ENCODE peak calls at places on chromosomes 7 and 10, in ten cellular contexts. One of them, this sample, is unnamed.
A peak's percentile ranks its signal among the peaks of the same experiment; 100 is the strongest.

GRCh38 chr7:78018541-78019456 is 220.2 kb downstream of the PHTF2 start:
- DNase-seq in transverse colon: peak; percentile 44
- DNase-seq in CD8-positive, alpha-beta T cell: no peak
- DNase-seq in cardiac fibroblast: peak; percentile 65
- DNase-seq in body of pancreas: peak; percentile 19
- DNase-seq in colonic mucosa: peak; percentile 59
- DNase-seq in right lobe of liver: no peak
- DNase-seq in hepatocyte: no peak
- DNase-seq in AG04449: no peak
- DNase-seq in A549: peak; percentile 27
- DNase-seq in this sample: peak; percentile 45

GRCh38 chr7:87370660-87371180 is 25.3 kb downstream of the CROT start:
- DNase-seq in transverse colon: no peak
- DNase-seq in CD8-positive, alpha-beta T cell: no peak
- DNase-seq in cardiac fibroblast: peak; percentile 74
- DNase-seq in body of pancreas: no peak
- DNase-seq in colonic mucosa: no peak
- DNase-seq in right lobe of liver: no peak
- DNase-seq in hepatocyte: no peak
- DNase-seq in AG04449: peak; percentile 34
- DNase-seq in A549: peak; percentile 35
- DNase-seq in this sample: peak; percentile 62

GRCh38 chr7:28423112-28423511 is 10.8 kb downstream of the CREB5 start:
- DNase-seq in transverse colon: no peak
- DNase-seq in CD8-positive, alpha-beta T cell: no peak
- DNase-seq in cardiac fibroblast: no peak
- DNase-seq in body of pancreas: no peak
- DNase-seq in colonic mucosa: no peak
- DNase-seq in right lobe of liver: no peak
- DNase-seq in hepatocyte: no peak
- DNase-seq in AG04449: no peak
- DNase-seq in A549: no peak
- DNase-seq in this sample: no peak

GRCh38 chr10:78819361-78820006 is 249.3 kb upstream of the ZMIZ1 start:
- DNase-seq in transverse colon: no peak
- DNase-seq in CD8-positive, alpha-beta T cell: no peak
- DNase-seq in cardiac fibroblast: no peak
- DNase-seq in body of pancreas: no peak
- DNase-seq in colonic mucosa: no peak
- DNase-seq in right lobe of liver: no peak
- DNase-seq in hepatocyte: no peak
- DNase-seq in AG04449: no peak
- DNase-seq in A549: no peak
- DNase-seq in this sample: no peak

GRCh38 chr7:134618756-134619530 is 27.7 kb upstream of the BPGM start:
- DNase-seq in transverse colon: no peak
- DNase-seq in CD8-positive, alpha-beta T cell: no peak
- DNase-seq in cardiac fibroblast: peak; percentile 56
- DNase-seq in body of pancreas: no peak
- DNase-seq in colonic mucosa: no peak
- DNase-seq in right lobe of liver: no peak
- DNase-seq in hepatocyte: no peak
- DNase-seq in AG04449: no peak
- DNase-seq in A549: no peak
- DNase-seq in this sample: peak; percentile 69

GRCh38 chr7:26443761-26444160 is 152.1 kb downstream of the SNX10 start:
- DNase-seq in transverse colon: no peak
- DNase-seq in CD8-positive, alpha-beta T cell: no peak
- DNase-seq in cardiac fibroblast: no peak
- DNase-seq in body of pancreas: no peak
- DNase-seq in colonic mucosa: no peak
- DNase-seq in right lobe of liver: no peak
- DNase-seq in hepatocyte: no peak
- DNase-seq in AG04449: no peak
- DNase-seq in A549: no peak
- DNase-seq in this sample: no peak

GRCh38 chr7:119935418-119936025 is 337.5 kb upstream of the KCND2 start:
- DNase-seq in transverse colon: no peak
- DNase-seq in CD8-positive, alpha-beta T cell: no peak
- DNase-seq in cardiac fibroblast: peak; percentile 67
- DNase-seq in body of pancreas: no peak
- DNase-seq in colonic mucosa: no peak
- DNase-seq in right lobe of liver: no peak
- DNase-seq in hepatocyte: peak; percentile 65
- DNase-seq in AG04449: no peak
- DNase-seq in A549: peak; percentile 36
- DNase-seq in this sample: peak; percentile 86

GRCh38 chr10:62805139-62806092 is 896 bp downstream of the ADO start:
- DNase-seq in transverse colon: peak; percentile 56
- DNase-seq in CD8-positive, alpha-beta T cell: no peak
- DNase-seq in cardiac fibroblast: peak; percentile 52
- DNase-seq in body of pancreas: peak; percentile 51
- DNase-seq in colonic mucosa: peak; percentile 58
- DNase-seq in right lobe of liver: peak; percentile 55
- DNase-seq in hepatocyte: peak; percentile 67
- DNase-seq in AG04449: no peak
- DNase-seq in A549: peak; percentile 33
- DNase-seq in this sample: peak; percentile 39

GRCh38 chr10:132827861-132828539 is 42.1 kb upstream of the NKX6-2 start:
- DNase-seq in transverse colon: no peak
- DNase-seq in CD8-positive, alpha-beta T cell: no peak
- DNase-seq in cardiac fibroblast: no peak
- DNase-seq in body of pancreas: no peak
- DNase-seq in colonic mucosa: no peak
- DNase-seq in right lobe of liver: no peak
- DNase-seq in hepatocyte: no peak
- DNase-seq in AG04449: no peak
- DNase-seq in A549: no peak
- DNase-seq in this sample: no peak

GRCh38 chr10:109740436-109740835 is 182.9 kb downstream of the XPNPEP1 start:
- DNase-seq in transverse colon: peak; percentile 11
- DNase-seq in CD8-positive, alpha-beta T cell: no peak
- DNase-seq in cardiac fibroblast: no peak
- DNase-seq in body of pancreas: no peak
- DNase-seq in colonic mucosa: no peak
- DNase-seq in right lobe of liver: no peak
- DNase-seq in hepatocyte: peak; percentile 44
- DNase-seq in AG04449: no peak
- DNase-seq in A549: no peak
- DNase-seq in this sample: no peak

DNA sequence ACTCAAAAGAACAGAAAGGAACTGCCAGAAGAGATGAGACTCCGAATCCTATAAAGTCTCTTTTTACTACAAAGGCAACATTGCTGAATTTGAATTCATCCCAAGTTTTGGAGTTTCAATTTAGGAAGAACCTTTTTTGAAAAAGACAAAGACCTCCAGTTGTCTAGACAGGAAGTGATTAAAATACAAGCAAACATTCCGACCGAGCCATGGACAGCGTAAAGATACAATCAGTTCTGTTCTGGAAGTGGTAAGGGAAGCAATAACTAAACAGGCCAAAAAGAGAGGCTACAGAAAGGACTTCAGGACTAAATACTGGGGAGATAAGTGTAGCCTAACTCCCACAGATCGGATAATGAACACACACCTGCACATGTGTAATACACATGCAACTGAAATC is 101.0 kb downstream of the SMURF1 start:
- DNase-seq in transverse colon: no peak
- DNase-seq in CD8-positive, alpha-beta T cell: no peak
- DNase-seq in cardiac fibroblast: peak; percentile 38
- DNase-seq in body of pancreas: no peak
- DNase-seq in colonic mucosa: peak; percentile 11
- DNase-seq in right lobe of liver: no peak
- DNase-seq in hepatocyte: no peak
- DNase-seq in AG04449: no peak
- DNase-seq in A549: no peak
- DNase-seq in this sample: peak; percentile 19
- H3K4me3 ChIP-seq in transverse colon: no peak overlapping the region
- H3K4me3 ChIP-seq in CD8-positive, alpha-beta T cell: no peak overlapping the region
- H3K4me3 ChIP-seq in cardiac fibroblast: no peak overlapping the region
- H3K4me3 ChIP-seq in body of pancreas: no peak overlapping the region
- H3K4me3 ChIP-seq in colonic mucosa: no peak overlapping the region
- H3K4me3 ChIP-seq in right lobe of liver: no peak overlapping the region
- H3K4me3 ChIP-seq in hepatocyte: no peak overlapping the region
- H3K4me3 ChIP-seq in AG04449: no peak overlapping the region
- H3K4me3 ChIP-seq in A549: no peak overlapping the region
- H3K4me3 ChIP-seq in this sample: no peak overlapping the region

GRCh38 chr10:71687077-71687476 is 32.5 kb downstream of the C10orf105 start:
- DNase-seq in transverse colon: no peak
- DNase-seq in CD8-positive, alpha-beta T cell: no peak
- DNase-seq in cardiac fibroblast: no peak
- DNase-seq in body of pancreas: no peak
- DNase-seq in colonic mucosa: no peak
- DNase-seq in right lobe of liver: no peak
- DNase-seq in hepatocyte: no peak
- DNase-seq in AG04449: no peak
- DNase-seq in A549: no peak
- DNase-seq in this sample: no peak

GRCh38 chr10:71685554-71686202 is 33.9 kb downstream of the C10orf105 start:
- DNase-seq in transverse colon: no peak
- DNase-seq in CD8-positive, alpha-beta T cell: no peak
- DNase-seq in cardiac fibroblast: no peak
- DNase-seq in body of pancreas: no peak
- DNase-seq in colonic mucosa: no peak
- DNase-seq in right lobe of liver: no peak
- DNase-seq in hepatocyte: no peak
- DNase-seq in AG04449: no peak
- DNase-seq in A549: no peak
- DNase-seq in this sample: no peak

GRCh38 chr10:71683301-71683700 is 36.3 kb downstream of the C10orf105 start:
- DNase-seq in transverse colon: no peak
- DNase-seq in CD8-positive, alpha-beta T cell: no peak
- DNase-seq in cardiac fibroblast: no peak
- DNase-seq in body of pancreas: no peak
- DNase-seq in colonic mucosa: no peak
- DNase-seq in right lobe of liver: no peak
- DNase-seq in hepatocyte: no peak
- DNase-seq in AG04449: no peak
- DNase-seq in A549: no peak
- DNase-seq in this sample: no peak

GRCh38 chr10:71681977-71682376 is 37.6 kb downstream of the C10orf105 start:
- DNase-seq in transverse colon: no peak
- DNase-seq in CD8-positive, alpha-beta T cell: no peak
- DNase-seq in cardiac fibroblast: no peak
- DNase-seq in body of pancreas: no peak
- DNase-seq in colonic mucosa: no peak
- DNase-seq in right lobe of liver: no peak
- DNase-seq in hepatocyte: no peak
- DNase-seq in AG04449: no peak
- DNase-seq in A549: no peak
- DNase-seq in this sample: no peak

GRCh38 chr10:71684356-71685173 is 35.0 kb downstream of the C10orf105 start:
- DNase-seq in transverse colon: peak; percentile 34
- DNase-seq in CD8-positive, alpha-beta T cell: no peak
- DNase-seq in cardiac fibroblast: no peak
- DNase-seq in body of pancreas: no peak
- DNase-seq in colonic mucosa: peak; percentile 48
- DNase-seq in right lobe of liver: no peak
- DNase-seq in hepatocyte: no peak
- DNase-seq in AG04449: no peak
- DNase-seq in A549: peak; percentile 34
- DNase-seq in this sample: no peak
- TF ChIP-seq CTCF in transverse colon: peak; percentile 7
- TF ChIP-seq CTCF in CD8-positive, alpha-beta T cell: no peak
- TF ChIP-seq CTCF in cardiac fibroblast: no peak
- TF ChIP-seq CTCF in body of pancreas: no peak
- TF ChIP-seq CTCF in colonic mucosa: no peak
- TF ChIP-seq CTCF in right lobe of liver: no peak
- TF ChIP-seq CTCF in hepatocyte: no peak
- TF ChIP-seq CTCF in AG04449: no peak
- TF ChIP-seq CTCF in A549: no peak
- TF ChIP-seq CTCF in this sample: peak; percentile 3

GRCh38 chr7:57646901-57647246 is 196.9 kb downstream of the ZNF716 start:
- DNase-seq in transverse colon: no peak
- DNase-seq in CD8-positive, alpha-beta T cell: no peak
- DNase-seq in cardiac fibroblast: no peak
- DNase-seq in body of pancreas: no peak
- DNase-seq in colonic mucosa: no peak
- DNase-seq in right lobe of liver: no peak
- DNase-seq in hepatocyte: no peak
- DNase-seq in AG04449: no peak
- DNase-seq in A549: no peak
- DNase-seq in this sample: no peak

GRCh38 chr7:57638651-57639050 is 188.7 kb downstream of the ZNF716 start:
- DNase-seq in transverse colon: no peak
- DNase-seq in CD8-positive, alpha-beta T cell: no peak
- DNase-seq in cardiac fibroblast: no peak
- DNase-seq in body of pancreas: no peak
- DNase-seq in colonic mucosa: no peak
- DNase-seq in right lobe of liver: no peak
- DNase-seq in hepatocyte: no peak
- DNase-seq in AG04449: no peak
- DNase-seq in A549: no peak
- DNase-seq in this sample: no peak

GRCh38 chr7:57646219-57646900 is 196.4 kb downstream of the ZNF716 start:
- DNase-seq in transverse colon: no peak
- DNase-seq in CD8-positive, alpha-beta T cell: no peak
- DNase-seq in cardiac fibroblast: no peak
- DNase-seq in body of pancreas: no peak
- DNase-seq in colonic mucosa: no peak
- DNase-seq in right lobe of liver: no peak
- DNase-seq in hepatocyte: no peak
- DNase-seq in AG04449: no peak
- DNase-seq in A549: no peak
- DNase-seq in this sample: no peak

GRCh38 chr7:57641521-57642067 is 191.6 kb downstream of the ZNF716 start:
- DNase-seq in transverse colon: no peak
- DNase-seq in CD8-positive, alpha-beta T cell: no peak
- DNase-seq in cardiac fibroblast: no peak
- DNase-seq in body of pancreas: no peak
- DNase-seq in colonic mucosa: no peak
- DNase-seq in right lobe of liver: no peak
- DNase-seq in hepatocyte: no peak
- DNase-seq in AG04449: no peak
- DNase-seq in A549: no peak
- DNase-seq in this sample: no peak

GRCh38 chr7:57642730-57643129 is 192.8 kb downstream of the ZNF716 start:
- DNase-seq in transverse colon: no peak
- DNase-seq in CD8-positive, alpha-beta T cell: no peak
- DNase-seq in cardiac fibroblast: no peak
- DNase-seq in body of pancreas: no peak
- DNase-seq in colonic mucosa: no peak
- DNase-seq in right lobe of liver: no peak
- DNase-seq in hepatocyte: no peak
- DNase-seq in AG04449: no peak
- DNase-seq in A549: no peak
- DNase-seq in this sample: no peak
- H3K4me3 ChIP-seq in transverse colon: no peak overlapping the region
- H3K4me3 ChIP-seq in CD8-positive, alpha-beta T cell: no peak overlapping the region
- H3K4me3 ChIP-seq in cardiac fibroblast: no peak overlapping the region
- H3K4me3 ChIP-seq in body of pancreas: no peak overlapping the region
- H3K4me3 ChIP-seq in colonic mucosa: no peak overlapping the region
- H3K4me3 ChIP-seq in right lobe of liver: no peak overlapping the region
- H3K4me3 ChIP-seq in hepatocyte: no peak overlapping the region
- H3K4me3 ChIP-seq in AG04449: no peak overlapping the region
- H3K4me3 ChIP-seq in A549: no peak overlapping the region
- H3K4me3 ChIP-seq in this sample: no peak overlapping the region

DNA sequence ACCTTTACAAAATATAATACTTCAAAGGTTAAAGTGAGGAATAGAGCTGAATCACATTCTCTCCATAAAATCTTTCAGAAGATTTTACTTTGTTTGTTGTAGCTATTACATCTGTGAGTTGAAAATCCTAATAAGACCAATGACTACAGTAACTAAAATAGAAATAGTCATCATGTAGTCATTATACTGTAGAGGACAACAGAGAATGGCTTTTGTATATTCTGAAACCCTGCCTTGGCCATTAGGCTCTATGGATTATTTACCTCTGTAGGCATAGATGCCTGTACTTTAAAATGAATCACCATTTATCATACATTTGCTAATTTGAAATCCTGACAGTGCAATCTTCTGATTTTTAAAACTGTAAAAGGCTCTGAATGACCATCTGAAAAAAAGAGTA is 923.0 kb downstream of the REEP3 start:
- DNase-seq in transverse colon: no peak
- DNase-seq in CD8-positive, alpha-beta T cell: no peak
- DNase-seq in cardiac fibroblast: no peak
- DNase-seq in body of pancreas: no peak
- DNase-seq in colonic mucosa: no peak
- DNase-seq in right lobe of liver: no peak
- DNase-seq in hepatocyte: no peak
- DNase-seq in AG04449: no peak
- DNase-seq in A549: no peak
- DNase-seq in this sample: no peak
- TF ChIP-seq CTCF in transverse colon: no peak
- TF ChIP-seq CTCF in CD8-positive, alpha-beta T cell: no peak
- TF ChIP-seq CTCF in cardiac fibroblast: no peak
- TF ChIP-seq CTCF in body of pancreas: no peak
- TF ChIP-seq CTCF in colonic mucosa: no peak
- TF ChIP-seq CTCF in right lobe of liver: no peak
- TF ChIP-seq CTCF in hepatocyte: no peak
- TF ChIP-seq CTCF in AG04449: no peak
- TF ChIP-seq CTCF in A549: no peak
- TF ChIP-seq CTCF in this sample: no peak